ENCODE peak calls at places on chromosomes 11 and 22, in eight cellular contexts. W is body of pancreas, T is astrocyte, M is AG04450, B is adrenal gland, K is OCI-LY7, X is astrocyte of the cerebellum, S is fibroblast of pulmonary artery. H is an unnamed sample.

GRCh38 chr22:25035715-25036114 is 83.2 kb downstream of the KIAA1671 start:
- DNase-seq in W (no peak), T (no peak), M (no peak), B (no peak), K (no peak), X (no peak), S (no peak), H (no peak)

GRCh38 chr11:37449146-37449545 is 851.1 kb upstream of the RAG2 start:
- DNase-seq in W (no peak), T (peak; percentile 41), M (peak; percentile 32), B (no peak), K (no peak), X (peak; percentile 51), S (peak; percentile 82), H (peak; percentile 18)

GRCh38 chr22:27591060-27591459 is 210.5 kb downstream of the MN1 start:
- DNase-seq in W (peak; percentile 41), T (no peak), M (no peak), B (no peak), K (no peak), X (no peak), S (no peak), H (no peak)

GRCh38 chr11:61332266-61332822 is 561 bp downstream of the DDB1 start:
- DNase-seq in W (no peak), T (no peak), M (no peak), B (no peak), K (peak; percentile 10), X (no peak), S (peak; percentile 24), H (no peak)

GRCh38 chr11:113162590-113162961 is 151.8 kb upstream of the TTC12 start:
- DNase-seq in W (no peak), T (peak; percentile 15), M (no peak), B (no peak), K (no peak), X (peak; percentile 49), S (peak; percentile 36), H (no peak)

GRCh38 chr11:67071420-67072284 is 15.0 kb downstream of the RHOD start:
- DNase-seq in W (peak; percentile 75), T (peak; percentile 32), M (no peak), B (peak; percentile 92), K (peak; percentile 71), X (peak; percentile 38), S (peak; percentile 72), H (no peak)

GRCh38 chr22:41994506-41994905 is 4.1 kb upstream of the WBP2NL start:
- DNase-seq in W (no peak), T (no peak), M (no peak), B (peak; percentile 35), K (no peak), X (no peak), S (no peak), H (no peak)

GRCh38 chr11:113189909-113190667 is 124.3 kb upstream of the TTC12 start:
- DNase-seq in W (no peak), T (peak; percentile 95), M (no peak), B (peak; percentile 84), K (no peak), X (peak; percentile 49), S (peak; percentile 94), H (no peak)

GRCh38 chr11:28756977-28757376 is 648.8 kb downstream of the METTL15 start:
- DNase-seq in W (no peak), T (peak; percentile 95), M (peak; percentile 56), B (no peak), K (no peak), X (peak; percentile 57), S (peak; percentile 77), H (no peak)

GRCh38 chr11:65571940-65572339 is 398 bp upstream of the FAM89B start:
- DNase-seq in W (peak; percentile 52), T (no peak), M (no peak), B (no peak), K (peak; percentile 57), X (no peak), S (peak; percentile 57), H (peak; percentile 19)

GRCh38 chr11:64490562-64491216 is 100.3 kb upstream of the SLC22A12 start:
- DNase-seq in W (no peak), T (no peak), M (no peak), B (no peak), K (no peak), X (no peak), S (no peak), H (no peak)

GRCh38 chr11:100932474-100933100 is 197.0 kb downstream of the PGR start:
- DNase-seq in W (no peak), T (no peak), M (no peak), B (no peak), K (peak; percentile 22), X (no peak), S (peak; percentile 63), H (no peak)

GRCh38 chr11:47152953-47153950 is 23.4 kb downstream of the ARFGAP2 start:
- DNase-seq in W (peak; percentile 92), T (peak; percentile 39), M (peak; percentile 74), B (peak; percentile 95), K (peak; percentile 94), X (peak; percentile 67), S (peak; percentile 84), H (peak; percentile 47)

GRCh38 chr11:69554849-69555248 is 73.4 kb downstream of the LINC01488 start:
- DNase-seq in W (no peak), T (no peak), M (no peak), B (no peak), K (no peak), X (no peak), S (no peak), H (no peak)

GRCh38 chr22:42959472-42960145 is 55.3 kb downstream of the PACSIN2 start:
- DNase-seq in W (peak; percentile 74), T (peak; percentile 89), M (peak; percentile 48), B (peak; percentile 87), K (no peak), X (no peak), S (peak; percentile 95), H (peak; percentile 84)

GRCh38 chr22:47210686-47211085 is 448.2 kb downstream of the TBC1D22A start:
- DNase-seq in W (no peak), T (no peak), M (no peak), B (peak; percentile 28), K (no peak), X (no peak), S (no peak), H (no peak)

GRCh38 chr11:77201370-77201769 is 73.3 kb downstream of the MYO7A start:
- DNase-seq in W (no peak), T (no peak), M (no peak), B (peak; percentile 45), K (no peak), X (no peak), S (no peak), H (no peak)

GRCh38 chr11:8258289-8258688 is 5.4 kb downstream of the LMO1 start:
- DNase-seq in W (peak; percentile 6), T (no peak), M (no peak), B (peak; percentile 50), K (no peak), X (no peak), S (no peak), H (no peak)

GRCh38 chr11:127074151-127074761 is 73.7 kb upstream of the KIRREL3 start:
- DNase-seq in W (peak; percentile 16), T (peak; percentile 67), M (peak; percentile 26), B (peak; percentile 80), K (peak; percentile 77), X (peak; percentile 8), S (peak; percentile 40), H (no peak)

GRCh38 chr11:115580927-115581680 is 76.9 kb upstream of the CADM1 start:
- DNase-seq in W (no peak), T (peak; percentile 27), M (no peak), B (peak; percentile 65), K (no peak), X (no peak), S (no peak), H (no peak)

GRCh38 chr11:26229270-26229669 is 102.7 kb upstream of the ANO3 start:
- DNase-seq in W (no peak), T (peak; percentile 79), M (peak; percentile 72), B (no peak), K (no peak), X (peak; percentile 57), S (peak; percentile 99), H (no peak)

GRCh38 chr11:115990004-115990447 is 485.8 kb upstream of the CADM1 start:
- DNase-seq in W (no peak), T (no peak), M (no peak), B (no peak), K (peak; percentile 22), X (no peak), S (no peak), H (no peak)

GRCh38 chr11:206002-206384 is 1.2 kb downstream of the BET1L start:
- DNase-seq in W (no peak), T (no peak), M (no peak), B (peak; percentile 58), K (no peak), X (no peak), S (no peak), H (no peak)

GRCh38 chr11:19935507-19935906 is 222.9 kb downstream of the NAV2 start:
- DNase-seq in W (no peak), T (peak; percentile 96), M (no peak), B (no peak), K (no peak), X (peak; percentile 70), S (peak; percentile 66), H (no peak)

GRCh38 chr22:35913925-35914324 is 114.7 kb downstream of the RBFOX2 start:
- DNase-seq in W (no peak), T (no peak), M (no peak), B (no peak), K (no peak), X (no peak), S (no peak), H (no peak)
- TF ChIP-seq CTCF in W (no peak), T (no peak), M (no peak), B (no peak), K (no peak), X (no peak), S (no peak), H (no peak)

GRCh38 chr11:118067006-118067405 is 9.9 kb upstream of the TMPRSS4 start:
- DNase-seq in W (no peak), T (no peak), M (no peak), B (no peak), K (no peak), X (no peak), S (no peak), H (no peak)
- H3K4me3 ChIP-seq in W (no peak overlapping the region), T (no peak overlapping the region), M (no peak overlapping the region), B (no peak overlapping the region), K (no peak overlapping the region), X (no peak overlapping the region), S (no peak overlapping the region), H (no peak overlapping the region)

GRCh38 chr11:121057922-121058321 is 34.0 kb downstream of the TBCEL start:
- DNase-seq in W (no peak), T (no peak), M (no peak), B (no peak), K (no peak), X (no peak), S (no peak), H (no peak)
- TF ChIP-seq CTCF in W (no peak), T (no peak), M (no peak), B (no peak), K (no peak), X (no peak), S (no peak), H (no peak)

DNA sequence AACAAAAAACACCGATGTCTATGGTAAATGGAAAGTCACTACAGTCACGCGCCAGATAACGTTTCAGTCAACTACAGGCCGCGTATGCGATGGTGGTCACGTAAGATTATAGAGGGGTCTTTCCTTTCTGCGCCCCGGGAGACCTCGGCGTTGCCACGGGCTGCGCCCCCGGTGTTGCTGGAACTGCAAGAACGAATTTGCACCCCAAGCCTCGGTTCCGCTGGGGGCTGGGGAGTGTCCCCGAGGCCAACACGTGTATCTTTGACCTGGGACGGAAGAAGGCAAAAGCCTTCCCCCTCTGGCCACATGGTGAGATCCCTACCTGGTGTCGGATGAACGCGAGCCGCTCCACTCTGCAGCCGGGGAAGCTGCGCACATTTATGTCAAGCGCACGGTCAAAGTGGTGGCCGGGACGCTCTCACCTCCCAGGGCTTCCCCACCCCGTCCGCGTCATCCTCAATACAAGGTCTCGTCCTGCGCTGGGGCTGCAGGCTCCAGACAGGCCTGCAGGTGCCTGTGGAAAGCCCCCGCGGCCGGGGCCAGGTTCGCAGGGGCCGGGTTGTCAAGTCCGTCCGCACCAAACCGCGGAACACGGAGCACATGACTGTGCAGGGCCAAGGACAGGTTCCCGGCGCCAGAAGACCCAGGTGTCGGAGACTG is 29.3 kb upstream of the APLP2 start:
- DNase-seq in W (no peak), T (no peak), M (no peak), B (no peak), K (no peak), X (no peak), S (no peak), H (no peak)
- H3K4me3 ChIP-seq in W (no peak overlapping the region), T (no peak overlapping the region), M (no peak overlapping the region), B (no peak overlapping the region), K (no peak overlapping the region), X (no peak overlapping the region), S (no peak overlapping the region), H (no peak overlapping the region)

H was measured in LNCaP clone FGC.